ENCODE peak calls at places on chromosomes 11 and 22, in eight cellular contexts. Z is testis; J is right atrium auricular region; M is BJ; L is glutamatergic neuron; X is CD8-positive, alpha-beta T cell; E is BE2C; U is heart left ventricle. H is an unnamed sample.

GRCh38 chr22:42685941-42686666 is 34.6 kb downstream of the A4GALT start:
- DNase-seq in M (no peak), U (peak), L (peak), J (peak), E (no peak), Z (peak), X (no peak), H (no peak)

GRCh38 chr11:83724704-83725114 is 438.5 kb upstream of the CCDC90B start:
- DNase-seq in Z (peak), J (no peak), M (no peak), L (no peak), X (no peak), U (no peak), E (peak), H (peak)

GRCh38 chr22:47163481-47163875 is 401.0 kb downstream of the TBC1D22A start:
- DNase-seq in E (no peak), L (peak), U (peak), J (no peak), M (no peak), X (no peak), Z (no peak), H (no peak)

GRCh38 chr11:68106165-68106940 is 14.8 kb downstream of the CHKA start:
- DNase-seq in J (no peak), Z (peak), E (no peak), X (no peak), U (no peak), L (no peak), M (no peak), H (no peak)

GRCh38 chr11:120457996-120458395 is 53.6 kb upstream of the GRIK4 start:
- DNase-seq in U (no peak), M (no peak), Z (no peak), X (no peak), E (no peak), J (no peak), L (no peak), H (no peak)

GRCh38 chr11:128711136-128711535 is 17.3 kb downstream of the FLI1 start:
- DNase-seq in L (no peak), Z (no peak), X (no peak), J (no peak), U (no peak), M (peak), E (no peak), H (no peak)

GRCh38 chr22:29300807-29301601 is 5.4 kb upstream of the GAS2L1 start:
- DNase-seq in Z (no peak), J (no peak), L (no peak), U (peak), X (no peak), M (no peak), E (no peak), H (no peak)

GRCh38 chr11:63880031-63880841 is 36.7 kb downstream of the RCOR2 start:
- DNase-seq in J (no peak), M (no peak), L (no peak), U (no peak), E (no peak), X (no peak), Z (no peak), H (no peak)

GRCh38 chr11:131690776-131691557 is 320.6 kb downstream of the NTM start:
- DNase-seq in L (no peak), U (no peak), X (no peak), Z (no peak), J (no peak), E (no peak), M (no peak), H (no peak)

GRCh38 chr11:62122076-62122475 is 1.7 kb upstream of the INCENP start:
- DNase-seq in M (no peak), E (no peak), U (no peak), Z (no peak), L (no peak), J (no peak), X (no peak), H (no peak)

GRCh38 chr11:35680506-35680905 is 17.9 kb downstream of the TRIM44 start:
- DNase-seq in J (no peak), E (no peak), Z (no peak), X (no peak), U (no peak), L (no peak), M (no peak), H (no peak)

GRCh38 chr11:124880958-124881357 is 15.7 kb downstream of the ROBO3 start:
- DNase-seq in M (no peak), X (no peak), L (no peak), Z (no peak), U (no peak), E (no peak), J (no peak), H (no peak)

GRCh38 chr11:69298778-69299461 is 5.0 kb downstream of the MYEOV start:
- DNase-seq in Z (no peak), L (no peak), X (no peak), E (no peak), U (no peak), J (no peak), M (no peak), H (no peak)

GRCh38 chr11:34604216-34604615 is 16.7 kb upstream of the EHF start:
- DNase-seq in M (no peak), L (no peak), E (no peak), U (no peak), J (no peak), Z (no peak), X (no peak), H (no peak)

GRCh38 chr11:1839204-1839923 is 583 bp downstream of the TNNI2 start:
- DNase-seq in L (peak), J (no peak), X (no peak), U (peak), Z (no peak), M (no peak), E (no peak), H (no peak)

GRCh38 chr11:83639995-83640758 is 354.0 kb upstream of the CCDC90B start:
- DNase-seq in J (no peak), M (no peak), L (no peak), U (no peak), X (no peak), E (no peak), Z (no peak), H (no peak)

GRCh38 chr22:42919199-42919598 is 62.1 kb upstream of the ARFGAP3 start:
- DNase-seq in M (no peak), Z (no peak), L (no peak), U (no peak), X (no peak), E (no peak), J (no peak), H (no peak)

GRCh38 chr11:77092382-77092781 is 10.3 kb upstream of the OMP start:
- DNase-seq in U (peak), L (peak), E (peak), M (no peak), Z (no peak), X (no peak), J (no peak), H (no peak)

GRCh38 chr11:86136542-86136941 is 67.7 kb upstream of the PICALM start:
- DNase-seq in Z (no peak), L (no peak), E (no peak), J (no peak), U (no peak), X (no peak), M (no peak), H (no peak)

GRCh38 chr11:104333977-104334376 is 170.0 kb upstream of the PDGFD start:
- DNase-seq in Z (peak), E (peak), U (no peak), J (no peak), M (no peak), X (no peak), L (peak), H (no peak)

GRCh38 chr22:38153821-38154562 is 27.6 kb downstream of the PLA2G6 start:
- DNase-seq in X (no peak), U (no peak), M (no peak), Z (no peak), J (no peak), E (no peak), L (no peak), H (no peak)
- TF ChIP-seq CTCF in X (no peak), U (no peak), M (no peak), Z (no peak), J (no peak), E (no peak), L (no peak), H (no peak)

GRCh38 chr22:19743626-19744025 is 17.0 kb upstream of the TBX1 start:
- DNase-seq in E (no peak), U (no peak), M (no peak), L (no peak), J (no peak), Z (no peak), X (no peak), H (no peak)

GRCh38 chr22:19743081-19743480 is 17.5 kb upstream of the TBX1 start:
- DNase-seq in Z (no peak), U (no peak), X (no peak), J (no peak), M (no peak), L (no peak), E (no peak), H (no peak)

GRCh38 chr22:19742160-19743066 is 18.2 kb upstream of the TBX1 start:
- DNase-seq in X (no peak), L (no peak), U (no peak), Z (no peak), J (no peak), E (no peak), M (no peak), H (no peak)

GRCh38 chr22:19745155-19746133 is 15.1 kb upstream of the TBX1 start:
- DNase-seq in J (peak), Z (no peak), M (no peak), U (peak), E (peak), L (no peak), X (no peak), H (no peak)

DNA sequence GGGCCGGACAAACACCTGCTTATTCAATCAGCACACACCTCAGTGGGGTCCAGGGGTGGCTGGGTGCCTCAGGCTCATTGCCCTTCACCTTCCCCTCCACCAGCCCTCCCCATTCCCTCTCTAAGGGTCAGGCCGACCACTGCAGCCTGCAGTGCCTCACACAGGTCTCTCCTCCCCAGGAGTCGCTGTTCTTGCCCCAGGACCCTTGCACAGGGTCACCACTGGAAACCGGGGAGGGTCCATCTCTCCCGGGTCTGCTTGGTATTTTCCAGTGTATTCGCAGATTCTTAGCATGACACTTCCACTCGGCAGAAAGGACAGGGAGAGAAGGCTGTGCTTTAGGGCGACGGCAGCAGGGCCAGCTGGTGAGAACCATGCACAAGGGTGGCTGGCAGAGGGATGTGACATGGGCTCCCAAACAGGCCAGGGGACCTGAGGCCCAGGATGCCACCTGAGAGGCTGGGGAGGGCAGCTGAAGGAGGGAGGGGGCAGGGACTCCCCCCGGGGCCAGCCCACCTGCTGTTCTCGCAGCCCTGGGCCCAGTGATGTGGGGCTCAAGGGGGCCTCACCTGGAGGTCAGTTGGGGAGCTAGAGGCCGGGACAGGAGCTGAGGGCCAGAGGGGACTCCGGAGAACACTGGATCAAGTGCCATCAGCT is 16.1 kb upstream of the TBX1 start:
- DNase-seq in U (no peak), M (no peak), X (no peak), J (no peak), Z (no peak), E (no peak), L (no peak), H (no peak)
- TF ChIP-seq CTCF in U (no peak), M (no peak), X (no peak), J (no peak), Z (no peak), E (no peak), L (no peak), H (no peak)

GRCh38 chr11:101617735-101618332 is 34.0 kb upstream of the TRPC6 start:
- DNase-seq in J (no peak), U (no peak), L (no peak), M (no peak), Z (no peak), E (no peak), X (no peak), H (peak)

GRCh38 chr11:101618691-101619090 is 34.9 kb upstream of the TRPC6 start:
- DNase-seq in J (no peak), E (no peak), L (no peak), X (no peak), Z (no peak), U (no peak), M (peak), H (no peak)

DNA sequence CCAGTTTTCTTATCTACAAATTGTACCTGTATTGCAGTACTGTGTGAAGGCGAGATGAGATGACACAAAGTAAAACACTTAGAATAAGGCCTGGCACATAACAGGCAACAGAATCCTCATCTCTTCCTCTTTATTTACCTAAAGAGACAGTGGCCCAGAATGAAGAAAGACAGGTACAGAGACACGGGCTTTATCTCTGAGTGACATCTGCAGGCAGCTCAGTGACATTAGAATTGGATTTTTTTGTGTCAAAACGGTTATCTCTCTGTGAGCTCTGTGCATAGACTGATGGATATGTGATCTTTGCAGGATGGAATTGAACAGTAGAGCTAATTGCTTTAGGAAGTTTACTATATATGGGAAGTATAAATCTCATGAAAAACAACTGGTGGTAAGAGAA is 36.2 kb upstream of the TRPC6 start:
- DNase-seq in E (no peak), L (no peak), J (no peak), U (no peak), Z (no peak), M (no peak), X (no peak), H (no peak)
- TF ChIP-seq CTCF in E (no peak), L (no peak), J (no peak), U (no peak), Z (no peak), M (no peak), X (no peak), H (no peak)

GRCh38 chr22:21943571-21944448 is 8.8 kb downstream of the PPM1F start:
- DNase-seq in X (no peak), U (no peak), M (no peak), J (no peak), Z (no peak), E (no peak), L (no peak), H (no peak)
- TF ChIP-seq CTCF in X (no peak), U (no peak), M (no peak), J (no peak), Z (no peak), E (no peak), L (no peak), H (no peak)

DNA sequence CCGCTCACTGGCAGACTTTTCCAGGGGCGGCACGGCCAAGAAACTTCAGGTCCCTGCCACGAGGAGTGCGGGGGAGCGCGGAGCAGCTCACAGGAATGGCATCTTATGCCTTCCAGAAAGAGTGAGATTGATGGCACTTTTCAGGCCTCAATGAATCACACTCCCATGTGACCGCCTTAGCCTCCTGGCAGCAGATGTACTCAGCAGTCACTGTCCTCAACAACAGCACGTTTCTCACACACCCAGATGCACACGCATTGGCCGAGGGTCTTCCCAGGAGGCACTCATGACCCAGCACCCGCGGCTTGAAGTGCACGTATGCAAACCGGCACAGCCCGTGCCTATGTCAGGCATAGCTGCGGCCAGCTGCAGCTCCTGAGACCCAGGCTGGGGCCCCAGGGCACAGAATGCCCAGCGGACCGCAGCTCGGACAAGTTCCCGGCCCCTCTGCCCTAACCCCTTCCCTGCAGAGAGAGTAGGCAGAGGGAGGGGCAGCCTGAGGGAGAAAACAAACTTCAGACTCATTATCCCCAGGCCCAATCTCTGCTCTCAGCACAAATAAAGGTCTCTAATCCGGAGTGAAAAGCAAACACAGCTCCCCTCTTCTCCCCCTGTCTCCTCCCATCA is 48.3 kb downstream of the RPUSD4 start:
- DNase-seq in E (peak), M (peak), X (no peak), Z (peak), U (no peak), J (no peak), L (peak), H (peak)
- TF ChIP-seq CTCF in E (no peak), M (peak), X (no peak), Z (no peak), U (no peak), J (no peak), L (no peak), H (no peak)

DNA sequence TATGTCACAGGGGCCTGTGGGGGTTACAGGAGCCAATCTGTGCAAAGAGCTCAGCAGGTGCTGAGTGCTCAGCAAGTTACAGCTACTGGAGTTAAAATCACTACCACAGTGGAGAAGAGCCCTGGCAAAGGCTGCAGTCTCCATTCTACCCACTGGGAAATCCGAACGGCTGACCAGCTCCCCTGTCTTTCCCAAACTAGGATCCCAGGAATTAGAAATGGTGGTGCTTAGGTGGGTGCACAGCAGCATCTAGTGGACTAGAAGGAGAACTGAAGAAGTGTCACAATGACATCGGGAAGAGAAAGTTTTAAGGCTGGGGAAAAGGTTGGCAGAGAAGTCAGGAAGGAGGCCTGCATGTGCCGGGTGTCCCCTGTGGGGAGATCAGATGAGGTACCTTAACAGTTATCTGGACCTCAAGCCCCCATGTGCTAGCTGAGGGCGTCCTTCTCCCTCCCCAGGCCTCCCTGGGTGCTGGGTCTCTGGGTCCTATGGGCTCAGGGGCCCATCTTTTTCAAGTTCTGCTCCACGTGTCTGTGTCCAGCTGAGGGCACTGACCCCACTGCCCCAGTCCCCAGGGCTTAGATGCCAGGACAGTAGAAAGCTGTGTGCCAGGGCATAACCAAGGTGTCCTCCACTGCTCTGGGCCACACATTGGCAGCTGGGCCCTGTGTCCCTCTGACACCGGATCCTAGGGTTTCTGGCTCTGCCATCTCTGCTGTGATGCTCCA is 1.9 kb downstream of the PIWIL3 start:
- DNase-seq in M (no peak), J (no peak), L (peak), E (peak), X (no peak), U (no peak), Z (no peak), H (peak)
- TF ChIP-seq CTCF in M (peak), J (peak), L (peak), E (peak), X (no peak), U (peak), Z (peak), H (peak)

GRCh38 chr22:44023404-44024287 is 456 bp upstream of the PARVB start:
- DNase-seq in U (peak), X (no peak), M (no peak), E (peak), Z (peak), L (peak), J (peak), H (peak)

GRCh38 chr22:44026630-44027511 is 2.8 kb downstream of the PARVB start:
- DNase-seq in X (peak), U (peak), Z (peak), M (no peak), E (no peak), J (peak), L (no peak), H (no peak)

GRCh38 chr22:44024288-44024908 is at the start of gene PARVB:
- DNase-seq in J (no peak), L (peak), Z (peak), X (no peak), U (peak), M (no peak), E (peak), H (peak)

GRCh38 chr22:44026066-44026629 is 2.0 kb downstream of the PARVB start:
- DNase-seq in U (no peak), Z (no peak), L (no peak), E (no peak), X (no peak), M (no peak), J (no peak), H (no peak)

DNA sequence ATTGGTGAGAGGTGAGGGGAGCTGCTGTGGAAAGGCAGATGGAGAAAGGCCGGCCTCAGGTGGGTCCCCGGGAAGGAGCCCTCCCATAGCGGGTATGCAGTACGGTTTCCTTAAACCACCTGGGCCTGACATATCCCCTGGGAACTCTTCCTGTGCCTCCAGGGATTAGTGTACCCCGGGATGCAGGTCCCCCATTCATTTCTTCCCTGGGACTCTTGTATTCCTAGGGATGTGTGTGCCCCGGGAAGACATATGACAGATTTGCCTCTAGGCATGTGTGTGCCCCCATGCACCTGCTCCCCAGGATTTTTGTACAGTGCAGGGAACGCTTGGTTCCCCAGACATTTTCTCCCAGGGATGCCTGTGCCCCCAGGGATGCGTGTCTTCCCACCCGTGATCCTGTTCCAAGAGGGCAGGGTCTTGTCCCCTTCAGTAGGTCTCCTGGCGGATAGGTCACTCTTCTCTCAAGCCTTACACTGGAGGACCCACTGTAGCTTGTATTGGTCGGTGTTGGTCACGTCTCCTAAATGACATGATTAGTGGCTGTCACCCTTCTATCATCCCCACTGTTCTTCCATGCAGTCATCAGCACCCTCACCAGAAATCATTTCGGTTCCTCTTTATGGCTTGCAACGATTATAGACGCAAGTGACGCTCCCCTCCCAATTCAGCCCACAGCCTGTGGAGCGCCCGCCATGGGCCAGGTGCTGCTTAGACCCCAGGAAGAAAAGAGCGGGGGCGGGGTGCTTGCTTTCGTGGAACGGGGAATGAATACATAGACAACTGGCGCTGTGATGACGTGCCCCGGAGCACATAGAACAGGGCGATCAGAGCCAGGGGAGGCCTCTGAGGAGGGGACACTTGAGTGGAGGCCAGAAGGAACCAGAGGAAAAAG is 1.3 kb downstream of the PARVB start:
- DNase-seq in M (no peak), J (peak), E (no peak), L (no peak), U (peak), X (no peak), Z (peak), H (no peak)
- TF ChIP-seq CTCF in M (no peak), J (no peak), E (no peak), L (no peak), U (no peak), X (no peak), Z (no peak), H (no peak)

H was measured in nephron progenitor cell.